ENCODE peak calls at places on chromosome 9, in five cellular contexts. One of them, this sample, is unnamed.

GRCh38 chr9:122028089-122028488 is 65.0 kb downstream of the TTLL11 start:
- DNase-seq in hepatocyte: no peak
- DNase-seq in H9: no peak
- DNase-seq in K562: no peak
- DNase-seq in HCT116: no peak
- DNase-seq in this sample: no peak

GRCh38 chr9:108813951-108814601 is 41.7 kb downstream of the ACTL7B start:
- DNase-seq in hepatocyte: peak
- DNase-seq in H9: peak
- DNase-seq in K562: no peak
- DNase-seq in HCT116: peak
- DNase-seq in this sample: no peak

GRCh38 chr9:136616948-136617695 is 45.6 kb upstream of the EGFL7 start:
- DNase-seq in hepatocyte: no peak
- DNase-seq in H9: no peak
- DNase-seq in K562: peak
- DNase-seq in HCT116: no peak
- DNase-seq in this sample: no peak

GRCh38 chr9:95644377-95644776 is 127.6 kb upstream of the PTCH1 start:
- DNase-seq in hepatocyte: no peak
- DNase-seq in H9: no peak
- DNase-seq in K562: no peak
- DNase-seq in HCT116: no peak
- DNase-seq in this sample: no peak

GRCh38 chr9:26313108-26313507 is 579.5 kb downstream of the CAAP1 start:
- DNase-seq in hepatocyte: no peak
- DNase-seq in H9: no peak
- DNase-seq in K562: no peak
- DNase-seq in HCT116: no peak
- DNase-seq in this sample: no peak

GRCh38 chr9:91424403-91425176 is 958 bp upstream of the NFIL3 start:
- DNase-seq in hepatocyte: peak
- DNase-seq in H9: peak
- DNase-seq in K562: peak
- DNase-seq in HCT116: no peak
- DNase-seq in this sample: peak

GRCh38 chr9:130714586-130715110 is 21.1 kb downstream of the EXOSC2 start:
- DNase-seq in hepatocyte: no peak
- DNase-seq in H9: no peak
- DNase-seq in K562: no peak
- DNase-seq in HCT116: no peak
- DNase-seq in this sample: no peak

GRCh38 chr9:137666505-137666809 is 47.7 kb downstream of the EHMT1 start:
- DNase-seq in hepatocyte: no peak
- DNase-seq in H9: no peak
- DNase-seq in K562: no peak
- DNase-seq in HCT116: no peak
- DNase-seq in this sample: no peak

GRCh38 chr9:137607141-137607857 is 1.8 kb downstream of the ARRDC1 start:
- DNase-seq in hepatocyte: peak
- DNase-seq in H9: no peak
- DNase-seq in K562: no peak
- DNase-seq in HCT116: no peak
- DNase-seq in this sample: no peak

GRCh38 chr9:125889524-125890473 is 142.6 kb downstream of the PBX3 start:
- DNase-seq in hepatocyte: peak
- DNase-seq in H9: peak
- DNase-seq in K562: peak
- DNase-seq in HCT116: no peak
- DNase-seq in this sample: no peak

GRCh38 chr9:126630458-126631237 is 16.9 kb downstream of the LMX1B start:
- DNase-seq in hepatocyte: no peak
- DNase-seq in H9: no peak
- DNase-seq in K562: no peak
- DNase-seq in HCT116: no peak
- DNase-seq in this sample: no peak

GRCh38 chr9:99820330-99821186 is 1.1 kb upstream of the NR4A3 start:
- DNase-seq in hepatocyte: peak
- DNase-seq in H9: no peak
- DNase-seq in K562: peak
- DNase-seq in HCT116: no peak
- DNase-seq in this sample: peak

GRCh38 chr9:106962105-106962504 is 99.1 kb downstream of the ZNF462 start:
- DNase-seq in hepatocyte: no peak
- DNase-seq in H9: no peak
- DNase-seq in K562: no peak
- DNase-seq in HCT116: no peak
- DNase-seq in this sample: no peak

GRCh38 chr9:6930827-6931226 is 173.1 kb downstream of the KDM4C start:
- DNase-seq in hepatocyte: no peak
- DNase-seq in H9: no peak
- DNase-seq in K562: no peak
- DNase-seq in HCT116: no peak
- DNase-seq in this sample: no peak

GRCh38 chr9:134947265-134947955 is 29.7 kb upstream of the FCN1 start:
- DNase-seq in hepatocyte: no peak
- DNase-seq in H9: no peak
- DNase-seq in K562: no peak
- DNase-seq in HCT116: no peak
- DNase-seq in this sample: no peak

GRCh38 chr9:70952131-70952727 is 169.2 kb downstream of the TRPM3 start:
- DNase-seq in hepatocyte: no peak
- DNase-seq in H9: no peak
- DNase-seq in K562: no peak
- DNase-seq in HCT116: no peak
- DNase-seq in this sample: no peak

GRCh38 chr9:93265972-93266371 is 82.0 kb downstream of the WNK2 start:
- DNase-seq in hepatocyte: no peak
- DNase-seq in H9: no peak
- DNase-seq in K562: no peak
- DNase-seq in HCT116: no peak
- DNase-seq in this sample: peak

GRCh38 chr9:129694265-129694664 is 28.8 kb downstream of the PRRX2 start:
- DNase-seq in hepatocyte: no peak
- DNase-seq in H9: no peak
- DNase-seq in K562: no peak
- DNase-seq in HCT116: no peak
- DNase-seq in this sample: no peak

GRCh38 chr9:114204265-114204664 is 48.9 kb downstream of the COL27A1 start:
- DNase-seq in hepatocyte: no peak
- DNase-seq in H9: no peak
- DNase-seq in K562: no peak
- DNase-seq in HCT116: no peak
- DNase-seq in this sample: no peak

GRCh38 chr9:72428329-72428728 is 63.3 kb upstream of the ZFAND5 start:
- DNase-seq in hepatocyte: no peak
- DNase-seq in H9: no peak
- DNase-seq in K562: no peak
- DNase-seq in HCT116: no peak
- DNase-seq in this sample: no peak

GRCh38 chr9:79974806-79975422 is 403.1 kb downstream of the TLE4 start:
- DNase-seq in hepatocyte: no peak
- DNase-seq in H9: peak
- DNase-seq in K562: no peak
- DNase-seq in HCT116: no peak
- DNase-seq in this sample: no peak

GRCh38 chr9:16515207-16515606 is 355.3 kb downstream of the BNC2 start:
- DNase-seq in hepatocyte: peak
- DNase-seq in H9: peak
- DNase-seq in K562: no peak
- DNase-seq in HCT116: no peak
- DNase-seq in this sample: no peak

GRCh38 chr9:16509946-16510504 is 360.4 kb downstream of the BNC2 start:
- DNase-seq in hepatocyte: peak
- DNase-seq in H9: no peak
- DNase-seq in K562: no peak
- DNase-seq in HCT116: no peak
- DNase-seq in this sample: no peak

GRCh38 chr9:16514131-16514530 is 356.3 kb downstream of the BNC2 start:
- DNase-seq in hepatocyte: no peak
- DNase-seq in H9: peak
- DNase-seq in K562: no peak
- DNase-seq in HCT116: no peak
- DNase-seq in this sample: no peak

GRCh38 chr9:16512281-16512680 is 358.2 kb downstream of the BNC2 start:
- DNase-seq in hepatocyte: no peak
- DNase-seq in H9: no peak
- DNase-seq in K562: no peak
- DNase-seq in HCT116: no peak
- DNase-seq in this sample: no peak

DNA sequence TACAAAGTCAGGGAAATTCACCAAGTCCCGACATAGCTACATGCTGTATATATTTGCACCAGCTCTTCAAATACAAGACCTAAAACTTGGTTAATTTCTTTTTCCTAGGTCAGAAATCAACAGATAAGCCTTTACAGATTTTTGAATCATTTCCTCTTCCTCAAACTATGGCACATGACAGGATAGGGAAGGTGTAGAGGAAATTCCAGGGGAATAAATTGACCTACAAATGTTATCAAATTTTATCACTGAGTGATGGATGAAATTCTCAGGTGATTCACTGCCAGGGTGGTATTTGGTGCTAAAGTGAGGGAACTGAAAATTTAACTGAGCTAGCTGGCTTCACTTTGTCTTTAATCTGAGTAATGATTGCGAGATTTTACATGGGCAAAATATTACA is 360.0 kb downstream of the BNC2 start:
- DNase-seq in hepatocyte: no peak
- DNase-seq in H9: no peak
- DNase-seq in K562: no peak
- DNase-seq in HCT116: no peak
- DNase-seq in this sample: no peak
- H3K4me2 ChIP-seq in hepatocyte: no peak
- H3K4me2 ChIP-seq in H9: no peak
- H3K4me2 ChIP-seq in K562: no peak
- H3K4me2 ChIP-seq in HCT116: no peak
- H3K4me2 ChIP-seq in this sample: no peak

DNA sequence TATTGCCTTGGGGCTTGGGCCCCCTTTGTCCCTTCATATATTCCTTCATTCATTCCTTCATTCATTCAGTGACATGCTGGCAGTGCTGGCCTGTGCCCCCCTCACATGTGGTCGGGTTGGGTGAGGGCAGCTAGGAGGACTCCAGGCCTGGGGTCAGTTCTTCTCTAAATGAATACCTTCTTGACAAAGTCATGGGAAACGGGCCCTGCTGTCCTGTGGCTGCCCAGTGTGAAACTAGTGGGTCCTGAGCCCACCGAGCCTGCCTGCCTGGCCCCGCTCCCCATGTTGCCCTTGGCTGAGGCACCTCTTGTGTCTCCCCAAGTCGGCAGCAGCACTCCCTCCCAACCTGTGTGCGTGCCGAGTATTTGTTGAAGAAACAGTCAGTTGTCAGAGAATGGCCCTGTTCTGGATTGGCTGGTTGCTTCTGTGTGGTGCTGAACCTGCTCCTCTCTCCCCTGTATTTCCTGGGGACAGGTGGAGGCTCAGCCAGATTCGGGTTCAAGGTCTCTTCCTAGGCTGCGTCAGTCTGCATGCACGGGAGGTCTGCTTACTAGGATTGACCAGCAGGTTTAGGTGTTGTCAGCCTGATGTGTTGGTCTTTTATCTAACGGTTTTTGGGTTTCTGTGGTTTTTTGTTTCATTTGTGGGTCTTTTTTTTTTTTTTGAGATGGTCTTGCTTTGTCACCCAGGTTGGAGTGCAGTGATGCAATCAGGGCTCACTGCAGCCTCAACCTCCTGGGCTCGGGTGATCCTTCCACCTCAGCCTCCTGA is 3.0 kb upstream of the CEL start:
- DNase-seq in hepatocyte: no peak
- DNase-seq in H9: no peak
- DNase-seq in K562: peak
- DNase-seq in HCT116: no peak
- DNase-seq in this sample: peak
- H3K27ac ChIP-seq in hepatocyte: no peak
- H3K27ac ChIP-seq in H9: no peak
- H3K27ac ChIP-seq in K562: peak
- H3K27ac ChIP-seq in HCT116: no peak
- H3K27ac ChIP-seq in this sample: peak

GRCh38 chr9:110939053-110939452 is 99.2 kb downstream of the LPAR1 start:
- DNase-seq in hepatocyte: no peak
- DNase-seq in H9: no peak
- DNase-seq in K562: no peak
- DNase-seq in HCT116: no peak
- DNase-seq in this sample: no peak

GRCh38 chr9:110935829-110936228 is 102.4 kb downstream of the LPAR1 start:
- DNase-seq in hepatocyte: no peak
- DNase-seq in H9: no peak
- DNase-seq in K562: no peak
- DNase-seq in HCT116: no peak
- DNase-seq in this sample: no peak

GRCh38 chr9:110939573-110939972 is 98.7 kb downstream of the LPAR1 start:
- DNase-seq in hepatocyte: no peak
- DNase-seq in H9: no peak
- DNase-seq in K562: no peak
- DNase-seq in HCT116: no peak
- DNase-seq in this sample: no peak

GRCh38 chr9:110936252-110936651 is 102.0 kb downstream of the LPAR1 start:
- DNase-seq in hepatocyte: no peak
- DNase-seq in H9: no peak
- DNase-seq in K562: no peak
- DNase-seq in HCT116: no peak
- DNase-seq in this sample: no peak

DNA sequence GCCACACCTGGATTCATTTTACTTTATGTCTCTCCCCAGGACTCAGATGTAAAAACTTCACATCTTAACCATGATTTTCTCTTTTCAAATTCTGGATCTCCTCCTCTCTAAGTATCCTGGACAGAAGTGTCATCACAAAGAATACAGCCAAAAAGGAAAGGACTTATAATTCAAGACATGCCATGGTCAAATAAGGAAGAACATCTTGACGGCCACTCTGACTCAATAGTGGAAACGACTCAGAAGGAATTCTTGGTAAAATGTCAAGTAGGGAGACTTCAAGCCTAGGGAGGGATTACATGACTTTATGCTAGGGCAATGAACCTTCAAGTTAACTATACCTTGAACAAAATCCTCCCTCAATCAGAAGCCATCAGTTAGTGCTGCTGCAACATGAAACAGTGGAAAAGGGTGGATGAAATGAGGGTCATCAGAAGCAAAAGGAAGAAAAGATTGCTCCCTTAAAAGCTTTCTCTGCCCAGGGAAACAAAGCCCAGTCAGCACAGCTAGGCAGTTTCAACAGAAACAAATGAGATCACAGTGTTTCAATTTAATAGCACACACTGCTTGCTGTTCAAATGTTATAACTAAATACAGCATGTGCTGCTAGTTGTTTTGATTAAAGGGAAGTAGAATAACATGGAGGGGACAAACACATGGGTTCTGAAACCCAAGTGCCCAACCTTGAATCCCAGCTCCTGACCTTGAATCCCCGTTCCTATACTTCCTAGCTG is 101.4 kb downstream of the LPAR1 start:
- DNase-seq in hepatocyte: no peak
- DNase-seq in H9: no peak
- DNase-seq in K562: no peak
- DNase-seq in HCT116: no peak
- DNase-seq in this sample: no peak
- H3K4me2 ChIP-seq in hepatocyte: no peak
- H3K4me2 ChIP-seq in H9: no peak
- H3K4me2 ChIP-seq in K562: no peak
- H3K4me2 ChIP-seq in HCT116: no peak
- H3K4me2 ChIP-seq in this sample: no peak

GRCh38 chr9:128162215-128163026 is 2.4 kb downstream of the BBLN start:
- DNase-seq in hepatocyte: no peak
- DNase-seq in H9: no peak
- DNase-seq in K562: no peak
- DNase-seq in HCT116: no peak
- DNase-seq in this sample: no peak
- H3K27ac ChIP-seq in hepatocyte: no peak
- H3K27ac ChIP-seq in H9: no peak
- H3K27ac ChIP-seq in K562: no peak
- H3K27ac ChIP-seq in HCT116: no peak
- H3K27ac ChIP-seq in this sample: no peak

This sample was measured in OCI-LY7.